ENCODE peak calls at places on chromosomes 12 and 14, in nine cellular contexts. Q is H54; C is renal cortical epithelial cell; G is CD8-positive, alpha-beta memory T cell; A is stimulated activated naive CD4-positive, alpha-beta T cell; J is sigmoid colon; P is Calu3; M is lower leg skin; D is NCI-H1092 treated with DMSO at 0.1 percent for 48 hours. V is an unnamed sample.

GRCh38 chr12:6458281-6459003 is 6.6 kb downstream of the TAPBPL start:
- DNase-seq in M (peak; percentile 61), Q (no peak), J (no peak), P (no peak), C (no peak), G (no peak), A (no peak), D (no peak), V (no peak)

GRCh38 chr14:89952581-89952980 is 1.9 kb downstream of the EFCAB11 start:
- DNase-seq in P (no peak), A (no peak), M (no peak), C (no peak), D (no peak), J (no peak), G (no peak), Q (no peak), V (no peak)

GRCh38 chr12:7282844-7283243 is 21.0 kb upstream of the ACSM4 start:
- DNase-seq in C (no peak), A (no peak), D (no peak), M (no peak), Q (no peak), G (no peak), P (no peak), J (no peak), V (no peak)

GRCh38 chr14:89428556-89429196 is 11.6 kb upstream of the FOXN3 start:
- DNase-seq in C (no peak), M (no peak), J (peak; percentile 64), D (no peak), G (no peak), P (no peak), A (no peak), Q (no peak), V (no peak)

GRCh38 chr12:96462571-96463280 is 26.7 kb upstream of the CFAP54 start:
- DNase-seq in Q (no peak), A (no peak), G (no peak), M (no peak), C (no peak), J (no peak), D (no peak), P (no peak), V (no peak)

GRCh38 chr12:103495783-103496456 is at the start of gene C12orf42:
- DNase-seq in A (no peak), Q (peak; percentile 20), P (peak; percentile 32), M (no peak), J (no peak), G (no peak), D (peak; percentile 73), C (peak; percentile 50), V (peak; percentile 38)

GRCh38 chr12:94134226-94134795 is 14.1 kb upstream of the PLXNC1 start:
- DNase-seq in J (no peak), G (no peak), C (peak; percentile 57), M (no peak), Q (peak; percentile 54), A (peak; percentile 33), D (peak; percentile 44), P (peak; percentile 36), V (no peak)

GRCh38 chr14:88618476-88618875 is 55.6 kb downstream of the ZC3H14 start:
- DNase-seq in M (no peak), A (no peak), J (no peak), C (no peak), Q (no peak), G (no peak), P (no peak), D (no peak), V (no peak)

GRCh38 chr12:100229036-100229635 is 28.5 kb downstream of the ACTR6 start:
- DNase-seq in P (peak; percentile 24), J (no peak), C (peak; percentile 37), D (no peak), Q (no peak), A (no peak), M (no peak), G (no peak), V (no peak)

GRCh38 chr12:22658214-22658613 is 33.2 kb downstream of the ETNK1 start:
- DNase-seq in D (no peak), P (no peak), G (no peak), Q (peak; percentile 19), J (no peak), M (no peak), A (no peak), C (peak; percentile 88), V (no peak)

GRCh38 chr12:47025349-47025748 is 54.1 kb upstream of the PCED1B start:
- DNase-seq in P (no peak), Q (no peak), G (no peak), D (no peak), M (no peak), J (no peak), A (no peak), C (no peak), V (no peak)

GRCh38 chr14:69650948-69651369 is 39.6 kb downstream of the SUSD6 start:
- DNase-seq in J (no peak), G (no peak), D (no peak), M (no peak), P (peak; percentile 22), A (no peak), C (peak; percentile 45), Q (no peak), V (no peak)

GRCh38 chr12:133190176-133190575 is 8.9 kb downstream of the ZNF268 start:
- DNase-seq in M (no peak), G (no peak), C (no peak), D (no peak), P (no peak), J (no peak), A (no peak), Q (no peak), V (no peak)

GRCh38 chr14:66444271-66444987 is 41.7 kb upstream of the CCDC196 start:
- DNase-seq in A (no peak), D (no peak), G (no peak), J (no peak), Q (no peak), M (no peak), C (no peak), P (no peak), V (no peak)

GRCh38 chr12:78192979-78193378 is 362.3 kb downstream of the NAV3 start:
- DNase-seq in M (no peak), A (no peak), Q (no peak), J (no peak), C (no peak), D (peak; percentile 9), G (no peak), P (no peak), V (no peak)

GRCh38 chr14:104451474-104451873 is 128.1 kb upstream of the C14orf180 start:
- DNase-seq in P (no peak), D (no peak), A (no peak), C (no peak), J (no peak), M (peak; percentile 53), Q (no peak), G (no peak), V (no peak)

GRCh38 chr12:604956-605355 is 58.3 kb downstream of the NINJ2 start:
- DNase-seq in A (no peak), J (no peak), P (no peak), G (no peak), Q (no peak), M (no peak), C (no peak), D (no peak), V (no peak)

GRCh38 chr12:124829708-124830304 is 33.9 kb downstream of the SCARB1 start:
- DNase-seq in D (no peak), A (no peak), Q (no peak), G (no peak), P (no peak), J (no peak), M (no peak), C (no peak), V (no peak)

GRCh38 chr14:26281280-26281998 is 316.4 kb downstream of the NOVA1 start:
- DNase-seq in Q (peak; percentile 0), A (no peak), J (no peak), C (peak; percentile 82), M (no peak), D (peak; percentile 67), G (no peak), P (no peak), V (no peak)

GRCh38 chr12:92290016-92290685 is 144.5 kb upstream of the BTG1 start:
- DNase-seq in D (no peak), C (peak; percentile 32), A (no peak), M (no peak), J (no peak), Q (peak; percentile 23), P (no peak), G (no peak), V (no peak)

GRCh38 chr12:114777052-114777451 is 93.1 kb upstream of the TBX3 start:
- DNase-seq in Q (peak; percentile 33), M (no peak), A (no peak), J (no peak), P (no peak), C (no peak), G (no peak), D (no peak), V (no peak)

GRCh38 chr14:64707661-64708060 is 3.4 kb downstream of the PLEKHG3 start:
- DNase-seq in G (no peak), J (peak; percentile 38), C (peak; percentile 95), Q (peak; percentile 83), M (peak; percentile 76), P (peak; percentile 44), D (no peak), A (no peak), V (peak; percentile 83)

GRCh38 chr14:26128931-26129674 is 468.7 kb downstream of the NOVA1 start:
- DNase-seq in C (no peak), D (no peak), M (no peak), J (no peak), P (no peak), G (no peak), Q (no peak), A (no peak), V (no peak)

GRCh38 chr14:22598896-22599244 is 770 bp downstream of the ABHD4 start:
- DNase-seq in C (peak; percentile 88), D (peak; percentile 29), J (no peak), Q (peak; percentile 32), A (no peak), G (peak; percentile 8), P (peak; percentile 47), M (no peak), V (no peak)

GRCh38 chr12:95319694-95320331 is 102.2 kb downstream of the VEZT start:
- DNase-seq in A (no peak), C (peak; percentile 89), G (no peak), J (no peak), D (no peak), P (no peak), M (no peak), Q (no peak), V (no peak)

GRCh38 chr12:89492883-89493282 is 31.7 kb downstream of the GALNT4 start:
- DNase-seq in A (no peak), P (peak; percentile 35), C (peak; percentile 45), G (no peak), D (no peak), J (no peak), Q (no peak), M (no peak), V (no peak)

GRCh38 chr12:24861751-24862575 is 86.9 kb downstream of the BCAT1 start:
- DNase-seq in D (no peak), P (no peak), M (no peak), Q (no peak), C (peak; percentile 86), J (no peak), A (no peak), G (no peak), V (no peak)

GRCh38 chr12:125311050-125311449 is 245.8 kb downstream of the AACS start:
- DNase-seq in G (no peak), M (no peak), A (no peak), P (no peak), D (no peak), C (no peak), J (no peak), Q (no peak), V (no peak)

V was measured in CD4-positive, alpha-beta memory T cell.